ENCODE peak calls at places on chromosomes 13 and 19, in ten cellular contexts. One of them, this sample, is unnamed.
A peak's percentile ranks its signal among the peaks of the same experiment; 100 is the strongest.

GRCh38 chr19:10727599-10728250 is 9.8 kb downstream of the DNM2 start:
- DNase-seq in fibroblast of mammary gland: no peak
- DNase-seq in upper lobe of right lung: no peak
- DNase-seq in nephron progenitor cell: no peak
- DNase-seq in AG04450: no peak
- DNase-seq in psoas muscle: no peak
- DNase-seq in heart right ventricle: no peak
- DNase-seq in mucosa of descending colon: no peak
- DNase-seq in AG09319: no peak
- DNase-seq in hepatocyte: no peak
- DNase-seq in this sample: no peak

GRCh38 chr19:33063356-33064116 is 1.2 kb downstream of the RHPN2 start:
- DNase-seq in fibroblast of mammary gland: peak; percentile 18
- DNase-seq in upper lobe of right lung: no peak
- DNase-seq in nephron progenitor cell: peak; percentile 22
- DNase-seq in AG04450: no peak
- DNase-seq in psoas muscle: no peak
- DNase-seq in heart right ventricle: no peak
- DNase-seq in mucosa of descending colon: peak; percentile 63
- DNase-seq in AG09319: no peak
- DNase-seq in hepatocyte: peak; percentile 60
- DNase-seq in this sample: no peak

GRCh38 chr13:66665991-66666390 is 564.1 kb downstream of the PCDH9 start:
- DNase-seq in fibroblast of mammary gland: peak; percentile 77
- DNase-seq in upper lobe of right lung: peak; percentile 38
- DNase-seq in nephron progenitor cell: peak; percentile 66
- DNase-seq in AG04450: peak; percentile 49
- DNase-seq in psoas muscle: peak; percentile 47
- DNase-seq in heart right ventricle: no peak
- DNase-seq in mucosa of descending colon: no peak
- DNase-seq in AG09319: peak; percentile 76
- DNase-seq in hepatocyte: peak; percentile 67
- DNase-seq in this sample: no peak

GRCh38 chr19:16830679-16831078 is 1.5 kb downstream of the SIN3B start:
- DNase-seq in fibroblast of mammary gland: peak; percentile 58
- DNase-seq in upper lobe of right lung: no peak
- DNase-seq in nephron progenitor cell: no peak
- DNase-seq in AG04450: no peak
- DNase-seq in psoas muscle: no peak
- DNase-seq in heart right ventricle: no peak
- DNase-seq in mucosa of descending colon: no peak
- DNase-seq in AG09319: no peak
- DNase-seq in hepatocyte: no peak
- DNase-seq in this sample: no peak

GRCh38 chr19:21430674-21431073 is 33.7 kb downstream of the ZNF493 start:
- DNase-seq in fibroblast of mammary gland: no peak
- DNase-seq in upper lobe of right lung: no peak
- DNase-seq in nephron progenitor cell: no peak
- DNase-seq in AG04450: no peak
- DNase-seq in psoas muscle: no peak
- DNase-seq in heart right ventricle: no peak
- DNase-seq in mucosa of descending colon: no peak
- DNase-seq in AG09319: no peak
- DNase-seq in hepatocyte: no peak
- DNase-seq in this sample: no peak

GRCh38 chr19:6452899-6453298 is 6.7 kb downstream of the SLC25A23 start:
- DNase-seq in fibroblast of mammary gland: no peak
- DNase-seq in upper lobe of right lung: no peak
- DNase-seq in nephron progenitor cell: no peak
- DNase-seq in AG04450: no peak
- DNase-seq in psoas muscle: no peak
- DNase-seq in heart right ventricle: no peak
- DNase-seq in mucosa of descending colon: no peak
- DNase-seq in AG09319: no peak
- DNase-seq in hepatocyte: no peak
- DNase-seq in this sample: no peak

GRCh38 chr19:32902448-32902847 is 32.9 kb upstream of the SLC7A9 start:
- DNase-seq in fibroblast of mammary gland: no peak
- DNase-seq in upper lobe of right lung: no peak
- DNase-seq in nephron progenitor cell: no peak
- DNase-seq in AG04450: no peak
- DNase-seq in psoas muscle: no peak
- DNase-seq in heart right ventricle: no peak
- DNase-seq in mucosa of descending colon: peak; percentile 64
- DNase-seq in AG09319: no peak
- DNase-seq in hepatocyte: peak; percentile 28
- DNase-seq in this sample: no peak

GRCh38 chr13:102128216-102128800 is 273.5 kb downstream of the FGF14 start:
- DNase-seq in fibroblast of mammary gland: peak; percentile 95
- DNase-seq in upper lobe of right lung: no peak
- DNase-seq in nephron progenitor cell: no peak
- DNase-seq in AG04450: no peak
- DNase-seq in psoas muscle: no peak
- DNase-seq in heart right ventricle: no peak
- DNase-seq in mucosa of descending colon: no peak
- DNase-seq in AG09319: peak; percentile 16
- DNase-seq in hepatocyte: no peak
- DNase-seq in this sample: no peak

DNA sequence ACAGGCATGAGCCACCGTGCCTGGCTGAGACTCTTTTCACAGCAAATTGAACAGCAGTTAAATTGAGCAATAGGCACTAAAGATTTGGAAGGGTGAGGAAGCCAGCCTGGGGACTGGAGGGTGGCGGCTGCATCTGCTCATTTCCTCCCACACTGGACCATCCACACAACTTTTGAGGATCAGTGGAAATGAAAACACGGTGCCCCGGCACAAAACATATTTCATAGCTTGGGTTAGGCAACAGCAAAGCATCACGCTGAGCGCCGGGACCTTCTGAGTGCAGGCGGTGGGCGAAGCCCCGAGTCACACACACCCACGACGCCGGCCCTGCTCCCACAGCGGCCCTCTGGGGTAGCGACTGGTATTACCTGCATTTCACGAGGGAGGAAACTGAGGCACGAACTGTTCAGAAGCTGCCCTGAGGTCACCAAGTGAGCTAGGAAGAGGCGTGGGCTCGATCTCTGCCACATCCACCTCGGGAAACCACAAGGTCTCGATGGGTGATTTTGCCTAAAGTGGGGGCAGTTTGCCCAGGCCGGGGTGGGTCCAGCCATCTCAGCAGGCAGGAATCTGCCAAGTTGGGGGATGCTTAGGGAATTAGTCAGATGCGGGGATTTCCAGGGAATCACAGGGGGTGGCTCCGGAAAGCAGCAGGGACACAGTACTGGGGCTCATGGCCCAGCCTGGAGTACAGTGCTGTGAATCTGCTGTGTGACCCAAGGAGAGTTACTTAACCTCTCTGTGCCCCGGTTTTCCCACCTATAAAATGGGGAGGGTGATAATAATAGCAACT is 3.5 kb upstream of the SBNO2 start:
- DNase-seq in fibroblast of mammary gland: peak; percentile 96
- DNase-seq in upper lobe of right lung: peak; percentile 84
- DNase-seq in nephron progenitor cell: no peak
- DNase-seq in AG04450: peak; percentile 87
- DNase-seq in psoas muscle: peak; percentile 58
- DNase-seq in heart right ventricle: no peak
- DNase-seq in mucosa of descending colon: no peak
- DNase-seq in AG09319: peak; percentile 94
- DNase-seq in hepatocyte: peak; percentile 10
- DNase-seq in this sample: no peak
- TF ChIP-seq CTCF in fibroblast of mammary gland: peak; percentile 37
- TF ChIP-seq CTCF in upper lobe of right lung: peak; percentile 17
- TF ChIP-seq CTCF in nephron progenitor cell: no peak
- TF ChIP-seq CTCF in AG04450: peak; percentile 31
- TF ChIP-seq CTCF in psoas muscle: no peak
- TF ChIP-seq CTCF in heart right ventricle: no peak
- TF ChIP-seq CTCF in mucosa of descending colon: no peak
- TF ChIP-seq CTCF in AG09319: peak; percentile 41
- TF ChIP-seq CTCF in hepatocyte: no peak
- TF ChIP-seq CTCF in this sample: no peak

GRCh38 chr13:28640861-28641599 is 17.9 kb upstream of the POMP start:
- DNase-seq in fibroblast of mammary gland: no peak
- DNase-seq in upper lobe of right lung: no peak
- DNase-seq in nephron progenitor cell: no peak
- DNase-seq in AG04450: no peak
- DNase-seq in psoas muscle: no peak
- DNase-seq in heart right ventricle: no peak
- DNase-seq in mucosa of descending colon: no peak
- DNase-seq in AG09319: no peak
- DNase-seq in hepatocyte: no peak
- DNase-seq in this sample: no peak

GRCh38 chr13:28636078-28636477 is 22.9 kb upstream of the POMP start:
- DNase-seq in fibroblast of mammary gland: peak; percentile 59
- DNase-seq in upper lobe of right lung: no peak
- DNase-seq in nephron progenitor cell: no peak
- DNase-seq in AG04450: no peak
- DNase-seq in psoas muscle: no peak
- DNase-seq in heart right ventricle: no peak
- DNase-seq in mucosa of descending colon: no peak
- DNase-seq in AG09319: peak; percentile 54
- DNase-seq in hepatocyte: no peak
- DNase-seq in this sample: no peak

GRCh38 chr13:28638756-28639155 is 20.2 kb upstream of the POMP start:
- DNase-seq in fibroblast of mammary gland: no peak
- DNase-seq in upper lobe of right lung: no peak
- DNase-seq in nephron progenitor cell: no peak
- DNase-seq in AG04450: no peak
- DNase-seq in psoas muscle: no peak
- DNase-seq in heart right ventricle: no peak
- DNase-seq in mucosa of descending colon: no peak
- DNase-seq in AG09319: no peak
- DNase-seq in hepatocyte: no peak
- DNase-seq in this sample: no peak

GRCh38 chr13:28637714-28638355 is 21.1 kb upstream of the POMP start:
- DNase-seq in fibroblast of mammary gland: no peak
- DNase-seq in upper lobe of right lung: no peak
- DNase-seq in nephron progenitor cell: no peak
- DNase-seq in AG04450: no peak
- DNase-seq in psoas muscle: no peak
- DNase-seq in heart right ventricle: no peak
- DNase-seq in mucosa of descending colon: no peak
- DNase-seq in AG09319: no peak
- DNase-seq in hepatocyte: no peak
- DNase-seq in this sample: no peak

DNA sequence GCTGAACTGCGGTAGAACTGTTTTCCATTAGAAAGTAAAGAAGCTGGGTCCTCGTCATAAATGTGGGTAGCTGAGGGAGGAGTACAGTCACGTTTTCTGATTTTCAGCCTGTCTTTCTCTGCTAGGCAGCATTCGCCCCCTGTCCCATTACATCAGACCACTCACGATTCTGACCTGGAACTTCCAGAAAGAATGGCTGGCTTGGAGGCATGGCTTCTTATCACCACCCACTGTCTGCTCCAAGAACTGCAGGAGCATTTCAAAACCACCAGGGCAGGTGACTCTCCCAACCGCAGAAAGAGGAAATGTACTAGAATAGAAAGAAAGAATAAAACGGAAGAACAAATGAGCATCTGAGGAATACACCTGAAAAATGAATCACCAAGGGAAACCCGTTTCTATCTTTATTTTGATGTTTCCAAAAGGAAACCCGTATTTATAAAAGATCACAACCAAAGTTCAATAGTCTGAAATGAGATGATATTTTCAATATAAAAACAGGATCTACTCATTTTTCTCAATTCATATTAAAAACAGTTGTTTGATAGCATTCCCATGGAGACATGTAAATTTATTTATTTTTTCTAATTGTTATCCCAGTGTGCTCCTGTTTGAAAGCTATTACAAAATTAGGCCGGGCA is 22.1 kb upstream of the POMP start:
- DNase-seq in fibroblast of mammary gland: peak; percentile 80
- DNase-seq in upper lobe of right lung: no peak
- DNase-seq in nephron progenitor cell: peak; percentile 49
- DNase-seq in AG04450: peak; percentile 50
- DNase-seq in psoas muscle: no peak
- DNase-seq in heart right ventricle: no peak
- DNase-seq in mucosa of descending colon: peak; percentile 51
- DNase-seq in AG09319: peak; percentile 55
- DNase-seq in hepatocyte: peak; percentile 79
- DNase-seq in this sample: no peak
- TF ChIP-seq CTCF in fibroblast of mammary gland: peak; percentile 95
- TF ChIP-seq CTCF in upper lobe of right lung: peak; percentile 91
- TF ChIP-seq CTCF in nephron progenitor cell: peak; percentile 83
- TF ChIP-seq CTCF in AG04450: peak; percentile 98
- TF ChIP-seq CTCF in psoas muscle: peak; percentile 59
- TF ChIP-seq CTCF in heart right ventricle: peak; percentile 91
- TF ChIP-seq CTCF in mucosa of descending colon: peak; percentile 86
- TF ChIP-seq CTCF in AG09319: peak; percentile 97
- TF ChIP-seq CTCF in hepatocyte: peak; percentile 76
- TF ChIP-seq CTCF in this sample: peak; percentile 32

GRCh38 chr19:14554382-14554812 is 17.5 kb downstream of the NDUFB7 start:
- DNase-seq in fibroblast of mammary gland: no peak
- DNase-seq in upper lobe of right lung: no peak
- DNase-seq in nephron progenitor cell: no peak
- DNase-seq in AG04450: no peak
- DNase-seq in psoas muscle: no peak
- DNase-seq in heart right ventricle: no peak
- DNase-seq in mucosa of descending colon: peak; percentile 58
- DNase-seq in AG09319: no peak
- DNase-seq in hepatocyte: peak; percentile 61
- DNase-seq in this sample: no peak
- TF ChIP-seq CTCF in fibroblast of mammary gland: no peak
- TF ChIP-seq CTCF in upper lobe of right lung: no peak
- TF ChIP-seq CTCF in nephron progenitor cell: no peak
- TF ChIP-seq CTCF in AG04450: no peak
- TF ChIP-seq CTCF in psoas muscle: no peak
- TF ChIP-seq CTCF in heart right ventricle: no peak
- TF ChIP-seq CTCF in mucosa of descending colon: no peak
- TF ChIP-seq CTCF in AG09319: no peak
- TF ChIP-seq CTCF in hepatocyte: no peak
- TF ChIP-seq CTCF in this sample: no peak

GRCh38 chr13:33072282-33072681 is 56.1 kb downstream of the KL start:
- DNase-seq in fibroblast of mammary gland: peak; percentile 34
- DNase-seq in upper lobe of right lung: no peak
- DNase-seq in nephron progenitor cell: no peak
- DNase-seq in AG04450: no peak
- DNase-seq in psoas muscle: no peak
- DNase-seq in heart right ventricle: no peak
- DNase-seq in mucosa of descending colon: no peak
- DNase-seq in AG09319: no peak
- DNase-seq in hepatocyte: no peak
- DNase-seq in this sample: no peak

GRCh38 chr13:33070713-33071112 is 54.5 kb downstream of the KL start:
- DNase-seq in fibroblast of mammary gland: peak; percentile 45
- DNase-seq in upper lobe of right lung: no peak
- DNase-seq in nephron progenitor cell: no peak
- DNase-seq in AG04450: no peak
- DNase-seq in psoas muscle: no peak
- DNase-seq in heart right ventricle: no peak
- DNase-seq in mucosa of descending colon: no peak
- DNase-seq in AG09319: no peak
- DNase-seq in hepatocyte: no peak
- DNase-seq in this sample: no peak

GRCh38 chr13:33072759-33073158 is 56.5 kb downstream of the KL start:
- DNase-seq in fibroblast of mammary gland: no peak
- DNase-seq in upper lobe of right lung: no peak
- DNase-seq in nephron progenitor cell: no peak
- DNase-seq in AG04450: no peak
- DNase-seq in psoas muscle: no peak
- DNase-seq in heart right ventricle: no peak
- DNase-seq in mucosa of descending colon: no peak
- DNase-seq in AG09319: no peak
- DNase-seq in hepatocyte: no peak
- DNase-seq in this sample: no peak

GRCh38 chr13:33066329-33066728 is 50.1 kb downstream of the KL start:
- DNase-seq in fibroblast of mammary gland: no peak
- DNase-seq in upper lobe of right lung: no peak
- DNase-seq in nephron progenitor cell: no peak
- DNase-seq in AG04450: no peak
- DNase-seq in psoas muscle: no peak
- DNase-seq in heart right ventricle: no peak
- DNase-seq in mucosa of descending colon: no peak
- DNase-seq in AG09319: no peak
- DNase-seq in hepatocyte: no peak
- DNase-seq in this sample: no peak

DNA sequence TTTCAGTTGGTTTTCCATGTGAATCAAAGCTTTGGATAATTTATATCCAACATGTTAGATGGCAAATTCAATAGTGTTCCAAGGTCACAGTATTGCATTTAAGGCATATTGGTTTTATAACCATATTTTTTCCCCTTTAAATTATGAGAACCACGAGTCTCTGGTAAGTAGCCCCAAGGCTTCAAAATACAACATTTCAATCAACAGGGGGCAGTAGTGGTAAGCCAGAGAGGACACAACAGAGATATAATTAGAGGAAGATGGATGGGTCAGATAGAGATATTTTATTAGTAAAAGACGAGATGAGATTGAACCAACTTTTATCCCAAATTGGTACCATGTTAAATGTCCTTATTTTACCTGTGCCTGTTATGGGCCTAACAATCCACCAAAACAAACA is 53.1 kb downstream of the KL start:
- DNase-seq in fibroblast of mammary gland: peak; percentile 42
- DNase-seq in upper lobe of right lung: no peak
- DNase-seq in nephron progenitor cell: no peak
- DNase-seq in AG04450: no peak
- DNase-seq in psoas muscle: no peak
- DNase-seq in heart right ventricle: no peak
- DNase-seq in mucosa of descending colon: no peak
- DNase-seq in AG09319: no peak
- DNase-seq in hepatocyte: no peak
- DNase-seq in this sample: no peak
- TF ChIP-seq CTCF in fibroblast of mammary gland: peak; percentile 43
- TF ChIP-seq CTCF in upper lobe of right lung: peak; percentile 42
- TF ChIP-seq CTCF in nephron progenitor cell: no peak
- TF ChIP-seq CTCF in AG04450: no peak
- TF ChIP-seq CTCF in psoas muscle: peak; percentile 13
- TF ChIP-seq CTCF in heart right ventricle: peak; percentile 31
- TF ChIP-seq CTCF in mucosa of descending colon: no peak
- TF ChIP-seq CTCF in AG09319: no peak
- TF ChIP-seq CTCF in hepatocyte: no peak
- TF ChIP-seq CTCF in this sample: no peak

This sample was measured in omental fat pad.